ENCODE peak calls at places on chromosomes 16 and 17, in eight cellular contexts. J is CD8-positive, alpha-beta T cell; H is RWPE1; Z is IMR-90; O is right lobe of liver; R is NB4; W is ascending aorta; Q is bronchial epithelial cell. M is an unnamed sample.
A peak's percentile ranks its signal among the peaks of the same experiment; 100 is the strongest.

GRCh38 chr16:66522816-66523590 is 26.9 kb downstream of the TK2 start:
- DNase-seq in O (no peak), R (no peak), J (no peak), Z (no peak), W (no peak), Q (no peak), H (no peak), M (no peak)

GRCh38 chr17:2395258-2396170 is 5.3 kb downstream of the MNT start:
- DNase-seq in H (no peak), J (no peak), Z (peak; percentile 58), O (no peak), R (peak; percentile 35), Q (peak; percentile 21), W (no peak), M (no peak)

GRCh38 chr17:17692353-17693252 is 11.3 kb downstream of the RAI1 start:
- DNase-seq in J (no peak), W (no peak), Q (no peak), Z (no peak), H (no peak), R (no peak), O (no peak), M (no peak)

GRCh38 chr17:57424777-57425188 is 168.5 kb downstream of the MSI2 start:
- DNase-seq in R (peak; percentile 85), Z (peak; percentile 30), Q (peak; percentile 26), W (no peak), H (peak; percentile 59), O (no peak), J (no peak), M (no peak)

GRCh38 chr17:61444831-61445230 is 7.4 kb upstream of the TBX4 start:
- DNase-seq in O (no peak), Z (peak; percentile 79), R (no peak), H (no peak), W (no peak), Q (no peak), J (no peak), M (no peak)

GRCh38 chr17:50986989-50987660 is 121.0 kb upstream of the TOB1 start:
- DNase-seq in W (no peak), Z (peak; percentile 79), Q (peak; percentile 17), H (no peak), J (no peak), R (no peak), O (no peak), M (no peak)

GRCh38 chr16:67967956-67968439 is 439 bp downstream of the SLC12A4 start:
- DNase-seq in H (no peak), O (no peak), W (no peak), R (peak; percentile 61), Q (no peak), Z (peak; percentile 25), J (peak; percentile 26), M (peak; percentile 74)

GRCh38 chr16:66426112-66427035 is 721 bp upstream of the BEAN1 start:
- DNase-seq in W (no peak), R (no peak), H (no peak), Z (no peak), O (no peak), Q (no peak), J (no peak), M (no peak)

GRCh38 chr17:49567871-49568694 is 7.6 kb upstream of the NXPH3 start:
- DNase-seq in Z (peak; percentile 66), R (peak; percentile 83), H (peak; percentile 71), W (peak; percentile 71), Q (peak; percentile 44), O (peak; percentile 92), J (peak; percentile 84), M (peak; percentile 81)

GRCh38 chr16:10828851-10829331 is 10.3 kb upstream of the TVP23A start:
- DNase-seq in Z (peak; percentile 53), O (peak; percentile 94), R (no peak), J (no peak), H (peak; percentile 66), W (peak; percentile 79), Q (peak; percentile 73), M (no peak)

GRCh38 chr16:78489072-78489471 is 389.6 kb downstream of the WWOX start:
- DNase-seq in J (no peak), R (no peak), H (no peak), O (no peak), Q (no peak), Z (no peak), W (no peak), M (no peak)

GRCh38 chr16:50831751-50832150 is 89.9 kb downstream of the CYLD start:
- DNase-seq in Z (no peak), W (no peak), Q (peak; percentile 32), J (no peak), H (no peak), R (no peak), O (no peak), M (no peak)

GRCh38 chr16:35134471-35134870 is 1675.1 kb downstream of the TP53TG3F start:
- DNase-seq in R (no peak), W (no peak), O (no peak), Z (no peak), H (peak; percentile 15), Q (peak; percentile 97), J (no peak), M (no peak)

GRCh38 chr17:65231086-65231485 is 93.9 kb downstream of the RGS9 start:
- DNase-seq in R (no peak), H (no peak), Z (no peak), J (no peak), Q (no peak), O (no peak), W (no peak), M (no peak)

GRCh38 chr17:17844500-17844899 is 7.7 kb upstream of the SREBF1 start:
- DNase-seq in J (no peak), H (no peak), O (no peak), W (no peak), Q (no peak), Z (no peak), R (no peak), M (no peak)

GRCh38 chr16:12661656-12662172 is 142.0 kb downstream of the CPPED1 start:
- DNase-seq in H (peak; percentile 20), Z (peak; percentile 13), Q (no peak), W (no peak), O (peak; percentile 34), R (peak; percentile 58), J (no peak), M (no peak)

GRCh38 chr17:28325221-28325620 is 6.2 kb downstream of the TMEM97 start:
- DNase-seq in R (no peak), Q (no peak), Z (no peak), H (no peak), J (no peak), O (no peak), W (no peak), M (no peak)

GRCh38 chr17:47834756-47835155 is 3.3 kb downstream of the LRRC46 start:
- DNase-seq in H (no peak), J (no peak), Z (no peak), Q (no peak), W (no peak), R (no peak), O (no peak), M (no peak)

GRCh38 chr17:35433075-35433894 is 985 bp upstream of the SLFN12 start:
- DNase-seq in W (peak; percentile 62), H (peak; percentile 90), Q (peak; percentile 95), Z (peak; percentile 100), O (peak; percentile 58), R (peak; percentile 98), J (peak; percentile 71), M (peak; percentile 47)

GRCh38 chr17:27049104-27049784 is 244.7 kb upstream of the WSB1 start:
- DNase-seq in W (no peak), R (peak; percentile 37), J (no peak), Q (peak; percentile 23), O (no peak), Z (no peak), H (peak; percentile 5), M (no peak)

GRCh38 chr17:50926523-50926922 is 60.4 kb upstream of the TOB1 start:
- DNase-seq in J (no peak), H (no peak), Z (no peak), W (no peak), Q (no peak), O (no peak), R (no peak), M (no peak)

GRCh38 chr17:7262192-7263070 is at the start of gene CLDN7:
- DNase-seq in H (peak; percentile 95), R (no peak), O (peak; percentile 54), Q (peak; percentile 27), Z (no peak), J (peak; percentile 14), W (no peak), M (peak; percentile 39)

GRCh38 chr17:14792751-14793150 is 472.4 kb downstream of the PMP22 start:
- DNase-seq in W (no peak), H (no peak), Q (peak; percentile 82), O (peak; percentile 60), J (no peak), R (no peak), Z (no peak), M (no peak)

GRCh38 chr17:35752471-35752870 is 568 bp downstream of the GAS2L2 start:
- DNase-seq in J (no peak), Z (no peak), Q (no peak), H (no peak), O (no peak), R (no peak), W (no peak), M (no peak)

GRCh38 chr16:9966569-9967157 is 215.6 kb downstream of the GRIN2A start:
- DNase-seq in O (no peak), W (no peak), H (no peak), J (no peak), Z (no peak), R (peak; percentile 3), Q (peak; percentile 18), M (peak; percentile 28)

GRCh38 chr17:71304498-71305158 is 816.2 kb upstream of the SOX9 start:
- DNase-seq in W (no peak), Z (no peak), R (no peak), J (no peak), Q (no peak), H (no peak), O (no peak), M (no peak)
- TF ChIP-seq CTCF in W (no peak), Z (no peak), R (no peak), J (no peak), Q (no peak), H (no peak), O (no peak), M (no peak)

GRCh38 chr17:73952498-73953205 is 250.8 kb upstream of the RPL38 start:
- DNase-seq in O (peak; percentile 42), W (no peak), R (peak; percentile 83), Q (no peak), H (peak; percentile 11), J (peak; percentile 49), Z (no peak), M (peak; percentile 62)
- TF ChIP-seq CTCF in O (peak; percentile 24), W (peak; percentile 7), R (peak; percentile 44), Q (peak; percentile 33), H (no peak), J (peak; percentile 15), Z (no peak), M (peak; percentile 33)

GRCh38 chr16:54402873-54403272 is 116.3 kb upstream of the IRX3 start:
- DNase-seq in Z (no peak), W (no peak), Q (no peak), R (no peak), O (no peak), H (no peak), J (no peak), M (no peak)
- TF ChIP-seq CTCF in Z (no peak), W (no peak), Q (no peak), R (no peak), O (no peak), H (no peak), J (no peak), M (no peak)

GRCh38 chr17:79990051-79990592 is 45.5 kb downstream of the TBC1D16 start:
- DNase-seq in O (peak; percentile 82), H (no peak), R (no peak), Q (no peak), W (no peak), Z (no peak), J (no peak), M (no peak)
- TF ChIP-seq CTCF in O (no peak), H (no peak), R (no peak), Q (no peak), W (no peak), Z (no peak), J (no peak), M (no peak)

GRCh38 chr16:84103678-84104077 is 13.1 kb downstream of the MBTPS1 start:
- DNase-seq in H (peak; percentile 19), J (no peak), O (no peak), W (no peak), Z (no peak), R (no peak), Q (peak; percentile 68), M (no peak)
- TF ChIP-seq CTCF in H (no peak), J (no peak), O (no peak), W (no peak), Z (no peak), R (no peak), Q (no peak), M (no peak)

M was measured in GM13977.